ENCODE peak calls at places on chromosomes 13 and 19, in eight cellular contexts. One of them, this sample, is unnamed.

GRCh38 chr13:40190656-40191100 is 475.8 kb downstream of the FOXO1 start:
- DNase-seq in left ventricle myocardium inferior: no peak
- DNase-seq in ELR: peak
- DNase-seq in heart right ventricle: no peak
- DNase-seq in T-helper 2 cell: peak
- DNase-seq in osteoblast: peak
- DNase-seq in activated naive CD8-positive, alpha-beta T cell treated with anti-CD3 and anti-CD28 coated beads for 36 hours: peak
- DNase-seq in HTR-8/SVneo: peak
- DNase-seq in this sample: peak

GRCh38 chr19:10748924-10749434 is 31.1 kb downstream of the DNM2 start:
- DNase-seq in left ventricle myocardium inferior: peak
- DNase-seq in ELR: peak
- DNase-seq in HTR-8/SVneo: peak
- DNase-seq in T-helper 2 cell: no peak
- DNase-seq in osteoblast: peak
- DNase-seq in heart right ventricle: no peak
- DNase-seq in activated naive CD8-positive, alpha-beta T cell treated with anti-CD3 and anti-CD28 coated beads for 36 hours: no peak
- DNase-seq in this sample: peak

GRCh38 chr19:10915511-10916091 is 12.8 kb downstream of the YIPF2 start:
- DNase-seq in heart right ventricle: no peak
- DNase-seq in activated naive CD8-positive, alpha-beta T cell treated with anti-CD3 and anti-CD28 coated beads for 36 hours: no peak
- DNase-seq in osteoblast: peak
- DNase-seq in T-helper 2 cell: no peak
- DNase-seq in HTR-8/SVneo: peak
- DNase-seq in left ventricle myocardium inferior: no peak
- DNase-seq in ELR: peak
- DNase-seq in this sample: no peak

GRCh38 chr19:18160792-18161690 is 8.1 kb downstream of the PIK3R2 start:
- DNase-seq in ELR: peak
- DNase-seq in T-helper 2 cell: peak
- DNase-seq in heart right ventricle: no peak
- DNase-seq in left ventricle myocardium inferior: peak
- DNase-seq in osteoblast: peak
- DNase-seq in activated naive CD8-positive, alpha-beta T cell treated with anti-CD3 and anti-CD28 coated beads for 36 hours: peak
- DNase-seq in HTR-8/SVneo: peak
- DNase-seq in this sample: peak

GRCh38 chr13:48446454-48446853 is 33.5 kb upstream of the LPAR6 start:
- DNase-seq in osteoblast: no peak
- DNase-seq in HTR-8/SVneo: no peak
- DNase-seq in ELR: peak
- DNase-seq in heart right ventricle: no peak
- DNase-seq in T-helper 2 cell: no peak
- DNase-seq in activated naive CD8-positive, alpha-beta T cell treated with anti-CD3 and anti-CD28 coated beads for 36 hours: no peak
- DNase-seq in left ventricle myocardium inferior: no peak
- DNase-seq in this sample: no peak

GRCh38 chr19:33279430-33280350 is 22.6 kb downstream of the CEBPA start:
- DNase-seq in HTR-8/SVneo: no peak
- DNase-seq in osteoblast: no peak
- DNase-seq in heart right ventricle: no peak
- DNase-seq in activated naive CD8-positive, alpha-beta T cell treated with anti-CD3 and anti-CD28 coated beads for 36 hours: no peak
- DNase-seq in ELR: no peak
- DNase-seq in left ventricle myocardium inferior: no peak
- DNase-seq in T-helper 2 cell: no peak
- DNase-seq in this sample: no peak

GRCh38 chr13:95160112-95160906 is 140.9 kb downstream of the ABCC4 start:
- DNase-seq in heart right ventricle: no peak
- DNase-seq in T-helper 2 cell: no peak
- DNase-seq in HTR-8/SVneo: no peak
- DNase-seq in left ventricle myocardium inferior: no peak
- DNase-seq in ELR: no peak
- DNase-seq in activated naive CD8-positive, alpha-beta T cell treated with anti-CD3 and anti-CD28 coated beads for 36 hours: no peak
- DNase-seq in osteoblast: no peak
- DNase-seq in this sample: no peak

GRCh38 chr19:33156354-33156753 is 24.4 kb downstream of the WDR88 start:
- DNase-seq in osteoblast: no peak
- DNase-seq in HTR-8/SVneo: no peak
- DNase-seq in heart right ventricle: no peak
- DNase-seq in left ventricle myocardium inferior: no peak
- DNase-seq in T-helper 2 cell: no peak
- DNase-seq in activated naive CD8-positive, alpha-beta T cell treated with anti-CD3 and anti-CD28 coated beads for 36 hours: no peak
- DNase-seq in ELR: peak
- DNase-seq in this sample: no peak

GRCh38 chr13:23018143-23018542 is 162.6 kb upstream of the SGCG start:
- DNase-seq in HTR-8/SVneo: no peak
- DNase-seq in left ventricle myocardium inferior: no peak
- DNase-seq in heart right ventricle: no peak
- DNase-seq in activated naive CD8-positive, alpha-beta T cell treated with anti-CD3 and anti-CD28 coated beads for 36 hours: no peak
- DNase-seq in T-helper 2 cell: no peak
- DNase-seq in ELR: no peak
- DNase-seq in osteoblast: peak
- DNase-seq in this sample: no peak

GRCh38 chr13:110593430-110594130 is 21.8 kb upstream of the NAXD start:
- DNase-seq in osteoblast: no peak
- DNase-seq in ELR: peak
- DNase-seq in T-helper 2 cell: peak
- DNase-seq in left ventricle myocardium inferior: no peak
- DNase-seq in HTR-8/SVneo: peak
- DNase-seq in activated naive CD8-positive, alpha-beta T cell treated with anti-CD3 and anti-CD28 coated beads for 36 hours: no peak
- DNase-seq in heart right ventricle: no peak
- DNase-seq in this sample: no peak

GRCh38 chr19:42229855-42230331 is 9.8 kb downstream of the ZNF526 start:
- DNase-seq in T-helper 2 cell: no peak
- DNase-seq in heart right ventricle: no peak
- DNase-seq in left ventricle myocardium inferior: no peak
- DNase-seq in osteoblast: peak
- DNase-seq in activated naive CD8-positive, alpha-beta T cell treated with anti-CD3 and anti-CD28 coated beads for 36 hours: no peak
- DNase-seq in HTR-8/SVneo: no peak
- DNase-seq in ELR: peak
- DNase-seq in this sample: no peak

GRCh38 chr19:1355258-1355973 is 28.3 kb upstream of the NDUFS7 start:
- DNase-seq in left ventricle myocardium inferior: no peak
- DNase-seq in osteoblast: peak
- DNase-seq in activated naive CD8-positive, alpha-beta T cell treated with anti-CD3 and anti-CD28 coated beads for 36 hours: no peak
- DNase-seq in T-helper 2 cell: no peak
- DNase-seq in HTR-8/SVneo: no peak
- DNase-seq in ELR: peak
- DNase-seq in heart right ventricle: no peak
- DNase-seq in this sample: no peak

GRCh38 chr13:99421758-99422555 is 79.3 kb upstream of the TM9SF2 start:
- DNase-seq in left ventricle myocardium inferior: no peak
- DNase-seq in HTR-8/SVneo: no peak
- DNase-seq in ELR: no peak
- DNase-seq in activated naive CD8-positive, alpha-beta T cell treated with anti-CD3 and anti-CD28 coated beads for 36 hours: no peak
- DNase-seq in osteoblast: no peak
- DNase-seq in heart right ventricle: no peak
- DNase-seq in T-helper 2 cell: no peak
- DNase-seq in this sample: peak

GRCh38 chr19:3668331-3669133 is 31.7 kb downstream of the PIP5K1C start:
- DNase-seq in HTR-8/SVneo: no peak
- DNase-seq in activated naive CD8-positive, alpha-beta T cell treated with anti-CD3 and anti-CD28 coated beads for 36 hours: no peak
- DNase-seq in heart right ventricle: no peak
- DNase-seq in T-helper 2 cell: no peak
- DNase-seq in osteoblast: no peak
- DNase-seq in ELR: peak
- DNase-seq in left ventricle myocardium inferior: no peak
- DNase-seq in this sample: peak

GRCh38 chr13:24306632-24307031 is 2.7 kb upstream of the C1QTNF9 start:
- DNase-seq in activated naive CD8-positive, alpha-beta T cell treated with anti-CD3 and anti-CD28 coated beads for 36 hours: no peak
- DNase-seq in left ventricle myocardium inferior: no peak
- DNase-seq in osteoblast: peak
- DNase-seq in T-helper 2 cell: no peak
- DNase-seq in ELR: peak
- DNase-seq in HTR-8/SVneo: peak
- DNase-seq in heart right ventricle: no peak
- DNase-seq in this sample: no peak

GRCh38 chr19:14476663-14477401 is 1.7 kb upstream of the PTGER1 start:
- DNase-seq in left ventricle myocardium inferior: no peak
- DNase-seq in osteoblast: peak
- DNase-seq in T-helper 2 cell: peak
- DNase-seq in activated naive CD8-positive, alpha-beta T cell treated with anti-CD3 and anti-CD28 coated beads for 36 hours: no peak
- DNase-seq in HTR-8/SVneo: no peak
- DNase-seq in heart right ventricle: no peak
- DNase-seq in ELR: peak
- DNase-seq in this sample: no peak

GRCh38 chr13:64778002-64778401 is 2452.1 kb downstream of the PCDH9 start:
- DNase-seq in ELR: no peak
- DNase-seq in heart right ventricle: no peak
- DNase-seq in osteoblast: no peak
- DNase-seq in activated naive CD8-positive, alpha-beta T cell treated with anti-CD3 and anti-CD28 coated beads for 36 hours: no peak
- DNase-seq in left ventricle myocardium inferior: no peak
- DNase-seq in HTR-8/SVneo: no peak
- DNase-seq in T-helper 2 cell: no peak
- DNase-seq in this sample: no peak

GRCh38 chr13:24159362-24159761 is 1.2 kb upstream of the SPATA13 start:
- DNase-seq in activated naive CD8-positive, alpha-beta T cell treated with anti-CD3 and anti-CD28 coated beads for 36 hours: no peak
- DNase-seq in ELR: no peak
- DNase-seq in HTR-8/SVneo: no peak
- DNase-seq in heart right ventricle: no peak
- DNase-seq in osteoblast: peak
- DNase-seq in T-helper 2 cell: no peak
- DNase-seq in left ventricle myocardium inferior: no peak
- DNase-seq in this sample: no peak

GRCh38 chr19:33902802-33903488 is 106.3 kb downstream of the KCTD15 start:
- DNase-seq in left ventricle myocardium inferior: no peak
- DNase-seq in ELR: no peak
- DNase-seq in T-helper 2 cell: no peak
- DNase-seq in activated naive CD8-positive, alpha-beta T cell treated with anti-CD3 and anti-CD28 coated beads for 36 hours: no peak
- DNase-seq in heart right ventricle: no peak
- DNase-seq in osteoblast: no peak
- DNase-seq in HTR-8/SVneo: no peak
- DNase-seq in this sample: no peak